ENCODE peak calls at places on chromosomes 13 and 19, in five cellular contexts. R is IMR-90, Y is SK-N-SH, G is GM12878, V is A549. N is an unnamed sample.

GRCh38 chr19:4302238-4302630 is at the start of gene TMIGD2:
- DNase-seq in V (no peak), Y (peak), R (no peak), G (no peak), N (no peak)

GRCh38 chr19:11264452-11265176 is 2.3 kb upstream of the DOCK6 start:
- DNase-seq in Y (no peak), V (no peak), R (no peak), G (peak), N (peak)

GRCh38 chr19:6164906-6165531 is 29.6 kb downstream of the ACSBG2 start:
- DNase-seq in R (no peak), Y (no peak), G (no peak), V (no peak), N (no peak)

GRCh38 chr13:111612918-111613317 is 292.5 kb downstream of the TEX29 start:
- DNase-seq in Y (no peak), V (no peak), R (no peak), G (no peak), N (no peak)

GRCh38 chr13:34469212-34469983 is 472.7 kb upstream of the NBEA start:
- DNase-seq in G (no peak), R (no peak), Y (peak), V (no peak), N (no peak)

GRCh38 chr19:15195381-15195964 is 5.3 kb downstream of the NOTCH3 start:
- DNase-seq in R (peak), V (peak), Y (peak), G (no peak), N (no peak)

GRCh38 chr13:49649963-49650312 is 21.6 kb downstream of the ARL11 start:
- DNase-seq in V (no peak), G (no peak), R (peak), Y (no peak), N (no peak)

GRCh38 chr13:70473912-70474311 is 365.7 kb upstream of the KLHL1 start:
- DNase-seq in Y (no peak), V (no peak), R (no peak), G (no peak), N (no peak)

GRCh38 chr13:27792393-27793218 is at the start of gene GSX1:
- DNase-seq in Y (no peak), V (peak), R (peak), G (no peak), N (peak)

GRCh38 chr19:708154-709141 is at the start of gene PALM:
- DNase-seq in V (no peak), Y (peak), R (no peak), G (no peak), N (peak)

GRCh38 chr19:1992759-1993260 is 22.7 kb downstream of the BTBD2 start:
- DNase-seq in R (no peak), V (no peak), Y (peak), G (no peak), N (peak)
- TF ChIP-seq RCOR1 in R (no peak), V (no peak), Y (no peak), G (no peak), N (no peak)

DNA sequence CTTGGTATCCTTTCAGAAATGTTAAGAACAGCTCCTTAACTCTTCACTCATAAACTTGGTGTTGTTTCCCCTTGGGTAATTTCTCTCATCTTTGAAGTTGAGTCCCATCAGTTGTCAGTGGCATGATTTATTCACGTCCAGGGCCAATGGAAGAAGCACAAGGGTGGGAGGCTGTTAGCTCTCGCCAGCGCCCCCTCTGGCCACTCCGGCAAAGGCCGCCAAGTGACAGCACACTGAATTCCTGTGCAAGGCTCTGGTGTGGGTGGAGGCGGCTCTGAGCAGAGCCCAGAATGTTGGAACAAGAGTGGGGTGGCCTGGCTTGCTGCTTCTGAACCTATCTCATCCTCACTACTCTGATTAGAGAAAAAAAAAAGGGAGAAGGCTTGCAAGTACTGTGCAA is 13.1 kb upstream of the MEDAG start:
- DNase-seq in V (peak), G (no peak), Y (no peak), R (peak), N (peak)
- TF ChIP-seq RCOR1 in V (no peak), G (no peak), Y (no peak), R (no peak), N (no peak)

GRCh38 chr19:13765395-13766094 is 1.2 kb downstream of the MRI1 start:
- DNase-seq in Y (peak), V (no peak), G (no peak), R (no peak), N (peak)

GRCh38 chr19:13766095-13766481 is 1.8 kb downstream of the MRI1 start:
- DNase-seq in R (no peak), V (no peak), Y (no peak), G (no peak), N (no peak)

GRCh38 chr19:13764101-13764807 is at the start of gene MRI1:
- DNase-seq in Y (peak), V (peak), G (no peak), R (peak), N (peak)

GRCh38 chr19:13763300-13763699 is 1.0 kb upstream of the MRI1 start:
- DNase-seq in V (no peak), G (no peak), R (no peak), Y (no peak), N (no peak)

DNA sequence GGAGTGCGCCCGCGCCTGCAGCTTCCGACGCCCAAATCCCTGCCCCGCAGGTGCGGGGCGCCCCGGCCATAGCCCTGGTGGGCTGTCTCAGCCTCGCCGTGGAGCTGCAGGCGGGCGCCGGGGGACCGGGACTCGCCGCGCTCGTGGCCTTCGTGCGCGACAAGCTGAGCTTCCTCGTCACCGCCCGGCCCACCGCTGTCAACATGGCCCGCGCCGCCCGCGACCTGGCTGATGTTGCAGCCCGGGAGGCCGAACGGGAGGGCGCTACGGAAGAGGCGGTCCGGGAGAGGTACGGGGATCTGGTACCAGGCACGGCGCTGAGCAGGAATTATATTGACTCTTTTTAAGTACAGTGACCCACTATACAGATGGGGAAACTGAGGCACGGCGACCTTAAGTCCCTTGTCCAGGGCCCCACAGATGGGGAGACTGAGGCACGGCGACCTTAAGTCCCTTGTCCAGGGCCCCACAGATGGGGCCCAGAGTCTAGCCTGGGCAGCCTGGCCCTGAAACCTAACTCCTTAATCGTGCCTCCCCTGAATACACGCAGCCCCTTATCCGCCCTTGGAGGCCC is 586 bp downstream of the MRI1 start:
- DNase-seq in G (no peak), R (no peak), Y (peak), V (no peak), N (peak)
- TF ChIP-seq RCOR1 in G (no peak), R (no peak), Y (no peak), V (no peak), N (no peak)

GRCh38 chr13:80348750-80349149 is 7.8 kb upstream of the SPRY2 start:
- DNase-seq in G (no peak), Y (no peak), R (no peak), V (no peak), N (no peak)
- TF ChIP-seq RCOR1 in G (no peak), Y (no peak), R (no peak), V (no peak), N (no peak)

GRCh38 chr19:41327499-41328156 is 17.7 kb downstream of the CCDC97 start:
- DNase-seq in R (peak), Y (peak), G (no peak), V (no peak), N (no peak)
- TF ChIP-seq RCOR1 in R (no peak), Y (no peak), G (no peak), V (no peak), N (no peak)

DNA sequence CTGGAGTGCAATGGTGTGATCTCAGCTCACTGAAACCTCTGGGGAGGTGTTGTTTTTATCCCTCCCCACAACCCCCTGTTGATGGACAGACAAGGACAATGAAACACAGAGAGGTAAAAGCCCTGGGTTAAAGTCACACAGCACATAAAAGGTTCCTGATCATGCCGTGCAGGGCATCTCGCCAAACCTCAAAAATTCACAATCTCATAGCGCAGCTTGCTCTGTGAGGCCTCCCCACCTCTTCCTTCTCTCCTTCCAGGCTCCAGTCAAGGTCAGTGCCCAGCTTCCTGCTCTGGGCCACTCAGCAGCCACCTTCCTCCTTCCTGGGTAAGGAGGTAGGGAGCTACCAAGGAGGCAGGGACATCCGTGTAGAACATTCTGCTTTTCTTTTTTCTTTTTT is 2.3 kb downstream of the FUT2 start:
- DNase-seq in V (no peak), Y (no peak), G (no peak), R (peak), N (peak)
- TF ChIP-seq RCOR1 in V (no peak), Y (no peak), G (no peak), R (no peak), N (peak)

GRCh38 chr13:113848431-113849260 is 15.2 kb downstream of the GAS6 start:
- DNase-seq in Y (no peak), V (no peak), G (no peak), R (no peak), N (no peak)
- TF ChIP-seq RCOR1 in Y (no peak), V (no peak), G (no peak), R (no peak), N (no peak)

GRCh38 chr13:25920931-25921330 is 130.9 kb downstream of the SHISA2 start:
- DNase-seq in V (no peak), G (no peak), Y (no peak), R (no peak), N (no peak)

GRCh38 chr13:25916119-25916518 is 135.7 kb downstream of the SHISA2 start:
- DNase-seq in Y (no peak), R (no peak), V (no peak), G (no peak), N (no peak)

GRCh38 chr13:25923217-25924085 is 128.4 kb downstream of the SHISA2 start:
- DNase-seq in R (no peak), V (no peak), Y (no peak), G (no peak), N (no peak)

GRCh38 chr13:25922373-25922772 is 129.4 kb downstream of the SHISA2 start:
- DNase-seq in R (no peak), Y (no peak), V (no peak), G (no peak), N (no peak)

GRCh38 chr13:25920277-25920676 is 131.5 kb downstream of the SHISA2 start:
- DNase-seq in G (no peak), Y (no peak), R (no peak), V (no peak), N (no peak)
- TF ChIP-seq RCOR1 in G (no peak), Y (no peak), R (no peak), V (no peak), N (no peak)

N was measured in K562.